ENCODE peak calls at places on chromosomes 12 and 14, in nine cellular contexts. N, O, V, B, K, H, Q, C and W are unnamed samples.

GRCh38 chr12:84955298-84955697 is 42.7 kb upstream of the SLC6A15 start:
- DNase-seq in C (no peak), B (no peak), V (peak; percentile 50), H (no peak), K (no peak), Q (no peak), N (no peak), O (no peak), W (no peak)

GRCh38 chr14:73176673-73177072 is 40.4 kb downstream of the PSEN1 start:
- DNase-seq in C (no peak), N (no peak), B (no peak), O (no peak), K (no peak), Q (no peak), V (peak; percentile 37), H (no peak), W (no peak)

GRCh38 chr12:10016881-10017280 is 6.5 kb downstream of the CLEC12B start:
- DNase-seq in B (no peak), O (no peak), N (no peak), C (no peak), H (no peak), V (peak; percentile 36), Q (no peak), K (no peak), W (no peak)

GRCh38 chr12:31362115-31362758 is 36.3 kb upstream of the SINHCAF start:
- DNase-seq in O (no peak), N (peak; percentile 9), Q (no peak), B (no peak), V (peak; percentile 2), H (no peak), C (no peak), K (no peak), W (no peak)

GRCh38 chr12:26241095-26241494 is 45.7 kb downstream of the SSPN start:
- DNase-seq in H (no peak), Q (no peak), C (no peak), O (no peak), V (no peak), B (no peak), K (no peak), N (no peak), W (no peak)

GRCh38 chr14:79585845-79586244 is 625.5 kb downstream of the DIO2 start:
- DNase-seq in V (peak; percentile 82), N (no peak), K (no peak), C (no peak), Q (no peak), H (no peak), O (no peak), B (no peak), W (no peak)

GRCh38 chr14:55772521-55772920 is 192.5 kb downstream of the KTN1 start:
- DNase-seq in B (no peak), K (no peak), O (no peak), C (no peak), N (no peak), V (no peak), H (no peak), Q (no peak), W (no peak)

GRCh38 chr12:54364413-54364812 is at the start of gene GPR84:
- DNase-seq in O (no peak), H (no peak), N (peak; percentile 77), C (no peak), V (no peak), Q (no peak), B (no peak), K (peak; percentile 71), W (no peak)

GRCh38 chr12:14275886-14276285 is 89.6 kb upstream of the ATF7IP start:
- DNase-seq in O (no peak), H (no peak), V (no peak), Q (no peak), B (no peak), N (peak; percentile 31), C (no peak), K (no peak), W (no peak)

GRCh38 chr14:77039285-77040058 is 11.0 kb upstream of the IRF2BPL start:
- DNase-seq in Q (no peak), K (peak; percentile 81), C (no peak), B (no peak), V (peak; percentile 55), N (no peak), H (no peak), O (no peak), W (no peak)

GRCh38 chr12:97568336-97569180 is 106.0 kb downstream of the RMST start:
- DNase-seq in H (no peak), Q (no peak), N (no peak), C (no peak), O (peak; percentile 66), K (no peak), B (no peak), V (peak; percentile 3), W (no peak)

GRCh38 chr12:109706398-109706746 is 7.3 kb upstream of the FAM222A start:
- DNase-seq in V (no peak), B (no peak), H (no peak), K (no peak), C (no peak), N (no peak), O (no peak), Q (no peak), W (no peak)

GRCh38 chr12:130054803-130055202 is 107.5 kb upstream of the FZD10 start:
- DNase-seq in K (no peak), C (no peak), Q (no peak), B (no peak), V (no peak), H (no peak), O (no peak), N (no peak), W (no peak)

GRCh38 chr12:57340104-57340503 is 89.1 kb upstream of the STAC3 start:
- DNase-seq in B (peak; percentile 60), C (no peak), H (no peak), O (peak; percentile 69), K (peak; percentile 81), N (no peak), Q (no peak), V (peak; percentile 81), W (no peak)

GRCh38 chr12:120652671-120653435 is 12.4 kb downstream of the CABP1 start:
- DNase-seq in K (peak; percentile 31), O (no peak), V (no peak), N (no peak), B (peak; percentile 16), H (no peak), C (no peak), Q (no peak), W (no peak)

GRCh38 chr14:98501335-98501734 is 770.7 kb downstream of the BCL11B start:
- DNase-seq in H (no peak), N (no peak), K (no peak), B (no peak), C (no peak), O (peak; percentile 41), Q (no peak), V (no peak), W (no peak)

GRCh38 chr14:105299654-105300541 is 903 bp downstream of the BRF1 start:
- DNase-seq in Q (no peak), C (no peak), H (no peak), N (peak; percentile 34), V (no peak), O (no peak), B (peak; percentile 72), K (no peak), W (no peak)

GRCh38 chr14:74517731-74518130 is 24.2 kb downstream of the ISCA2 start:
- DNase-seq in B (peak; percentile 29), C (no peak), K (no peak), V (no peak), Q (no peak), O (no peak), N (no peak), H (no peak), W (no peak)

GRCh38 chr14:100692859-100693558 is 33.7 kb upstream of the DLK1 start:
- DNase-seq in H (no peak), B (no peak), O (peak; percentile 54), C (no peak), K (no peak), V (peak; percentile 89), Q (no peak), N (no peak), W (peak; percentile 94)

GRCh38 chr14:37145395-37145794 is 27.0 kb downstream of the SLC25A21 start:
- DNase-seq in V (no peak), N (no peak), B (no peak), C (no peak), K (no peak), H (no peak), O (no peak), Q (no peak), W (no peak)

GRCh38 chr14:50040905-50041465 is 75.4 kb downstream of the VCPKMT start:
- DNase-seq in K (peak; percentile 60), B (no peak), H (no peak), O (no peak), N (no peak), V (no peak), C (no peak), Q (no peak), W (no peak)

GRCh38 chr12:122437656-122438121 is 15.2 kb upstream of the CLIP1 start:
- DNase-seq in C (no peak), O (peak; percentile 38), V (peak; percentile 39), Q (no peak), H (no peak), K (peak; percentile 30), N (no peak), B (no peak), W (no peak)

GRCh38 chr12:2963154-2963759 is 4.1 kb downstream of the TEAD4 start:
- DNase-seq in C (no peak), K (no peak), Q (no peak), B (no peak), O (no peak), N (no peak), H (no peak), V (no peak), W (no peak)

GRCh38 chr12:67091204-67091603 is 178.0 kb upstream of the CAND1 start:
- DNase-seq in Q (no peak), V (no peak), K (peak; percentile 38), O (peak; percentile 59), N (no peak), H (no peak), C (no peak), B (no peak), W (no peak)

GRCh38 chr14:73738518-73739173 is 24.5 kb upstream of the PNMA1 start:
- DNase-seq in O (no peak), K (no peak), C (no peak), N (no peak), V (no peak), B (no peak), H (no peak), Q (no peak), W (no peak)

GRCh38 chr12:115598827-115599226 is 678.7 kb downstream of the MED13L start:
- DNase-seq in Q (no peak), O (peak; percentile 26), B (no peak), C (no peak), H (no peak), N (no peak), V (peak; percentile 10), K (peak; percentile 80), W (no peak)

GRCh38 chr12:120677765-120678473 is 9.0 kb upstream of the MLEC start:
- DNase-seq in K (no peak), N (peak; percentile 20), H (no peak), C (no peak), Q (no peak), O (no peak), B (no peak), V (peak; percentile 57), W (no peak)

GRCh38 chr12:51943346-51943745 is 8.2 kb upstream of the ACVR1B start:
- DNase-seq in H (no peak), Q (no peak), O (no peak), B (no peak), V (no peak), K (no peak), C (no peak), N (no peak), W (no peak)

GRCh38 chr12:63150255-63151060 is 543 bp downstream of the AVPR1A start:
- DNase-seq in N (peak; percentile 6), C (no peak), B (peak; percentile 41), K (no peak), H (peak; percentile 50), V (peak; percentile 1), Q (no peak), O (no peak), W (no peak)

GRCh38 chr14:32428149-32428548 is 99.1 kb downstream of the AKAP6 start:
- DNase-seq in B (no peak), V (no peak), C (no peak), H (no peak), K (no peak), Q (no peak), N (no peak), O (no peak), W (no peak)

GRCh38 chr12:127035011-127035879 is 1231.7 kb upstream of the TMEM132C start:
- DNase-seq in N (no peak), Q (no peak), C (no peak), O (no peak), K (no peak), H (no peak), B (no peak), V (no peak), W (no peak)